ENCODE peak calls at places on chromosome 17, in nine cellular contexts. One of them, this sample, is unnamed.

GRCh38 chr17:66467766-66468165 is 165.4 kb downstream of the PRKCA start:
- DNase-seq in progenitor cell of endocrine pancreas: no peak
- DNase-seq in activated CD4-positive, CD25-positive, alpha-beta regulatory T cell treated with anti-CD3 and anti-CD28 coated beads, Interleukin-2, amount 50 U/mL, for 16 hours: no peak
- DNase-seq in A549: no peak
- DNase-seq in effector memory CD4-positive, alpha-beta T cell: no peak
- DNase-seq in GM23248: peak
- DNase-seq in ovary: no peak
- DNase-seq in PC-3: no peak
- DNase-seq in stimulated activated CD4-positive, alpha-beta T cell treated with anti-CD3 and anti-CD28 coated beads, Interleukin-1b, Interleukin-23, amount 100 ng/mL, for 4 hours: no peak
- DNase-seq in this sample: no peak

GRCh38 chr17:73646409-73647305 is 2.4 kb upstream of the SDK2 start:
- DNase-seq in progenitor cell of endocrine pancreas: no peak
- DNase-seq in activated CD4-positive, CD25-positive, alpha-beta regulatory T cell treated with anti-CD3 and anti-CD28 coated beads, Interleukin-2, amount 50 U/mL, for 16 hours: no peak
- DNase-seq in A549: peak
- DNase-seq in effector memory CD4-positive, alpha-beta T cell: no peak
- DNase-seq in GM23248: peak
- DNase-seq in ovary: no peak
- DNase-seq in PC-3: no peak
- DNase-seq in stimulated activated CD4-positive, alpha-beta T cell treated with anti-CD3 and anti-CD28 coated beads, Interleukin-1b, Interleukin-23, amount 100 ng/mL, for 4 hours: no peak
- DNase-seq in this sample: no peak

GRCh38 chr17:11625878-11626277 is 27.6 kb downstream of the DNAH9 start:
- DNase-seq in progenitor cell of endocrine pancreas: no peak
- DNase-seq in activated CD4-positive, CD25-positive, alpha-beta regulatory T cell treated with anti-CD3 and anti-CD28 coated beads, Interleukin-2, amount 50 U/mL, for 16 hours: no peak
- DNase-seq in A549: no peak
- DNase-seq in effector memory CD4-positive, alpha-beta T cell: no peak
- DNase-seq in GM23248: no peak
- DNase-seq in ovary: no peak
- DNase-seq in PC-3: no peak
- DNase-seq in stimulated activated CD4-positive, alpha-beta T cell treated with anti-CD3 and anti-CD28 coated beads, Interleukin-1b, Interleukin-23, amount 100 ng/mL, for 4 hours: no peak
- DNase-seq in this sample: no peak

GRCh38 chr17:7241783-7242716 is at the start of gene GABARAP:
- DNase-seq in progenitor cell of endocrine pancreas: peak
- DNase-seq in activated CD4-positive, CD25-positive, alpha-beta regulatory T cell treated with anti-CD3 and anti-CD28 coated beads, Interleukin-2, amount 50 U/mL, for 16 hours: peak
- DNase-seq in A549: peak
- DNase-seq in effector memory CD4-positive, alpha-beta T cell: peak
- DNase-seq in GM23248: peak
- DNase-seq in ovary: peak
- DNase-seq in PC-3: peak
- DNase-seq in stimulated activated CD4-positive, alpha-beta T cell treated with anti-CD3 and anti-CD28 coated beads, Interleukin-1b, Interleukin-23, amount 100 ng/mL, for 4 hours: peak
- DNase-seq in this sample: peak

GRCh38 chr17:16406742-16407674 is 8.4 kb upstream of the TRPV2 start:
- DNase-seq in progenitor cell of endocrine pancreas: peak
- DNase-seq in activated CD4-positive, CD25-positive, alpha-beta regulatory T cell treated with anti-CD3 and anti-CD28 coated beads, Interleukin-2, amount 50 U/mL, for 16 hours: no peak
- DNase-seq in A549: peak
- DNase-seq in effector memory CD4-positive, alpha-beta T cell: no peak
- DNase-seq in GM23248: peak
- DNase-seq in ovary: peak
- DNase-seq in PC-3: peak
- DNase-seq in stimulated activated CD4-positive, alpha-beta T cell treated with anti-CD3 and anti-CD28 coated beads, Interleukin-1b, Interleukin-23, amount 100 ng/mL, for 4 hours: no peak
- DNase-seq in this sample: no peak

GRCh38 chr17:1786708-1787107 is 24.8 kb downstream of the SERPINF1 start:
- DNase-seq in progenitor cell of endocrine pancreas: no peak
- DNase-seq in activated CD4-positive, CD25-positive, alpha-beta regulatory T cell treated with anti-CD3 and anti-CD28 coated beads, Interleukin-2, amount 50 U/mL, for 16 hours: no peak
- DNase-seq in A549: no peak
- DNase-seq in effector memory CD4-positive, alpha-beta T cell: no peak
- DNase-seq in GM23248: no peak
- DNase-seq in ovary: peak
- DNase-seq in PC-3: no peak
- DNase-seq in stimulated activated CD4-positive, alpha-beta T cell treated with anti-CD3 and anti-CD28 coated beads, Interleukin-1b, Interleukin-23, amount 100 ng/mL, for 4 hours: no peak
- DNase-seq in this sample: no peak

GRCh38 chr17:58328195-58329034 is at the start of gene TSPOAP1:
- DNase-seq in progenitor cell of endocrine pancreas: no peak
- DNase-seq in activated CD4-positive, CD25-positive, alpha-beta regulatory T cell treated with anti-CD3 and anti-CD28 coated beads, Interleukin-2, amount 50 U/mL, for 16 hours: no peak
- DNase-seq in A549: no peak
- DNase-seq in effector memory CD4-positive, alpha-beta T cell: peak
- DNase-seq in GM23248: no peak
- DNase-seq in ovary: no peak
- DNase-seq in PC-3: no peak
- DNase-seq in stimulated activated CD4-positive, alpha-beta T cell treated with anti-CD3 and anti-CD28 coated beads, Interleukin-1b, Interleukin-23, amount 100 ng/mL, for 4 hours: peak
- DNase-seq in this sample: no peak

GRCh38 chr17:37479025-37479424 is 10.7 kb upstream of the DUSP14 start:
- DNase-seq in progenitor cell of endocrine pancreas: no peak
- DNase-seq in activated CD4-positive, CD25-positive, alpha-beta regulatory T cell treated with anti-CD3 and anti-CD28 coated beads, Interleukin-2, amount 50 U/mL, for 16 hours: no peak
- DNase-seq in A549: no peak
- DNase-seq in effector memory CD4-positive, alpha-beta T cell: no peak
- DNase-seq in GM23248: no peak
- DNase-seq in ovary: no peak
- DNase-seq in PC-3: no peak
- DNase-seq in stimulated activated CD4-positive, alpha-beta T cell treated with anti-CD3 and anti-CD28 coated beads, Interleukin-1b, Interleukin-23, amount 100 ng/mL, for 4 hours: no peak
- DNase-seq in this sample: no peak

GRCh38 chr17:61495161-61495857 is 43.1 kb downstream of the TBX4 start:
- DNase-seq in progenitor cell of endocrine pancreas: no peak
- DNase-seq in activated CD4-positive, CD25-positive, alpha-beta regulatory T cell treated with anti-CD3 and anti-CD28 coated beads, Interleukin-2, amount 50 U/mL, for 16 hours: no peak
- DNase-seq in A549: no peak
- DNase-seq in effector memory CD4-positive, alpha-beta T cell: no peak
- DNase-seq in GM23248: peak
- DNase-seq in ovary: no peak
- DNase-seq in PC-3: no peak
- DNase-seq in stimulated activated CD4-positive, alpha-beta T cell treated with anti-CD3 and anti-CD28 coated beads, Interleukin-1b, Interleukin-23, amount 100 ng/mL, for 4 hours: no peak
- DNase-seq in this sample: peak

GRCh38 chr17:77502626-77503292 is 362.0 kb downstream of the SEC14L1 start:
- DNase-seq in progenitor cell of endocrine pancreas: no peak
- DNase-seq in activated CD4-positive, CD25-positive, alpha-beta regulatory T cell treated with anti-CD3 and anti-CD28 coated beads, Interleukin-2, amount 50 U/mL, for 16 hours: no peak
- DNase-seq in A549: no peak
- DNase-seq in effector memory CD4-positive, alpha-beta T cell: no peak
- DNase-seq in GM23248: no peak
- DNase-seq in ovary: no peak
- DNase-seq in PC-3: no peak
- DNase-seq in stimulated activated CD4-positive, alpha-beta T cell treated with anti-CD3 and anti-CD28 coated beads, Interleukin-1b, Interleukin-23, amount 100 ng/mL, for 4 hours: no peak
- DNase-seq in this sample: no peak

GRCh38 chr17:44204453-44204882 is 4.8 kb upstream of the ATXN7L3 start:
- DNase-seq in progenitor cell of endocrine pancreas: no peak
- DNase-seq in activated CD4-positive, CD25-positive, alpha-beta regulatory T cell treated with anti-CD3 and anti-CD28 coated beads, Interleukin-2, amount 50 U/mL, for 16 hours: no peak
- DNase-seq in A549: no peak
- DNase-seq in effector memory CD4-positive, alpha-beta T cell: no peak
- DNase-seq in GM23248: peak
- DNase-seq in ovary: peak
- DNase-seq in PC-3: peak
- DNase-seq in stimulated activated CD4-positive, alpha-beta T cell treated with anti-CD3 and anti-CD28 coated beads, Interleukin-1b, Interleukin-23, amount 100 ng/mL, for 4 hours: no peak
- DNase-seq in this sample: no peak

GRCh38 chr17:1412185-1413110 is 12.4 kb upstream of the YWHAE start:
- DNase-seq in progenitor cell of endocrine pancreas: no peak
- DNase-seq in activated CD4-positive, CD25-positive, alpha-beta regulatory T cell treated with anti-CD3 and anti-CD28 coated beads, Interleukin-2, amount 50 U/mL, for 16 hours: no peak
- DNase-seq in A549: no peak
- DNase-seq in effector memory CD4-positive, alpha-beta T cell: no peak
- DNase-seq in GM23248: no peak
- DNase-seq in ovary: no peak
- DNase-seq in PC-3: no peak
- DNase-seq in stimulated activated CD4-positive, alpha-beta T cell treated with anti-CD3 and anti-CD28 coated beads, Interleukin-1b, Interleukin-23, amount 100 ng/mL, for 4 hours: no peak
- DNase-seq in this sample: no peak

GRCh38 chr17:16425202-16425601 is 9.8 kb downstream of the TRPV2 start:
- DNase-seq in progenitor cell of endocrine pancreas: no peak
- DNase-seq in activated CD4-positive, CD25-positive, alpha-beta regulatory T cell treated with anti-CD3 and anti-CD28 coated beads, Interleukin-2, amount 50 U/mL, for 16 hours: no peak
- DNase-seq in A549: no peak
- DNase-seq in effector memory CD4-positive, alpha-beta T cell: no peak
- DNase-seq in GM23248: no peak
- DNase-seq in ovary: no peak
- DNase-seq in PC-3: no peak
- DNase-seq in stimulated activated CD4-positive, alpha-beta T cell treated with anti-CD3 and anti-CD28 coated beads, Interleukin-1b, Interleukin-23, amount 100 ng/mL, for 4 hours: no peak
- DNase-seq in this sample: no peak

GRCh38 chr17:21072623-21073278 is 29.9 kb upstream of the USP22 start:
- DNase-seq in progenitor cell of endocrine pancreas: no peak
- DNase-seq in activated CD4-positive, CD25-positive, alpha-beta regulatory T cell treated with anti-CD3 and anti-CD28 coated beads, Interleukin-2, amount 50 U/mL, for 16 hours: no peak
- DNase-seq in A549: no peak
- DNase-seq in effector memory CD4-positive, alpha-beta T cell: no peak
- DNase-seq in GM23248: no peak
- DNase-seq in ovary: no peak
- DNase-seq in PC-3: no peak
- DNase-seq in stimulated activated CD4-positive, alpha-beta T cell treated with anti-CD3 and anti-CD28 coated beads, Interleukin-1b, Interleukin-23, amount 100 ng/mL, for 4 hours: no peak
- DNase-seq in this sample: no peak

GRCh38 chr17:64264891-64265290 is 1.8 kb upstream of the TEX2 start:
- DNase-seq in progenitor cell of endocrine pancreas: no peak
- DNase-seq in activated CD4-positive, CD25-positive, alpha-beta regulatory T cell treated with anti-CD3 and anti-CD28 coated beads, Interleukin-2, amount 50 U/mL, for 16 hours: no peak
- DNase-seq in A549: no peak
- DNase-seq in effector memory CD4-positive, alpha-beta T cell: no peak
- DNase-seq in GM23248: peak
- DNase-seq in ovary: no peak
- DNase-seq in PC-3: no peak
- DNase-seq in stimulated activated CD4-positive, alpha-beta T cell treated with anti-CD3 and anti-CD28 coated beads, Interleukin-1b, Interleukin-23, amount 100 ng/mL, for 4 hours: no peak
- DNase-seq in this sample: no peak

GRCh38 chr17:72771734-72772133 is 320.8 kb downstream of the SLC39A11 start:
- DNase-seq in progenitor cell of endocrine pancreas: no peak
- DNase-seq in activated CD4-positive, CD25-positive, alpha-beta regulatory T cell treated with anti-CD3 and anti-CD28 coated beads, Interleukin-2, amount 50 U/mL, for 16 hours: no peak
- DNase-seq in A549: no peak
- DNase-seq in effector memory CD4-positive, alpha-beta T cell: no peak
- DNase-seq in GM23248: no peak
- DNase-seq in ovary: no peak
- DNase-seq in PC-3: no peak
- DNase-seq in stimulated activated CD4-positive, alpha-beta T cell treated with anti-CD3 and anti-CD28 coated beads, Interleukin-1b, Interleukin-23, amount 100 ng/mL, for 4 hours: no peak
- DNase-seq in this sample: no peak

GRCh38 chr17:71978435-71978834 is 142.4 kb upstream of the SOX9 start:
- DNase-seq in progenitor cell of endocrine pancreas: no peak
- DNase-seq in activated CD4-positive, CD25-positive, alpha-beta regulatory T cell treated with anti-CD3 and anti-CD28 coated beads, Interleukin-2, amount 50 U/mL, for 16 hours: no peak
- DNase-seq in A549: no peak
- DNase-seq in effector memory CD4-positive, alpha-beta T cell: no peak
- DNase-seq in GM23248: no peak
- DNase-seq in ovary: no peak
- DNase-seq in PC-3: no peak
- DNase-seq in stimulated activated CD4-positive, alpha-beta T cell treated with anti-CD3 and anti-CD28 coated beads, Interleukin-1b, Interleukin-23, amount 100 ng/mL, for 4 hours: no peak
- DNase-seq in this sample: no peak

GRCh38 chr17:29112780-29113295 is 67.4 kb downstream of the MYO18A start:
- DNase-seq in progenitor cell of endocrine pancreas: no peak
- DNase-seq in activated CD4-positive, CD25-positive, alpha-beta regulatory T cell treated with anti-CD3 and anti-CD28 coated beads, Interleukin-2, amount 50 U/mL, for 16 hours: no peak
- DNase-seq in A549: no peak
- DNase-seq in effector memory CD4-positive, alpha-beta T cell: no peak
- DNase-seq in GM23248: peak
- DNase-seq in ovary: no peak
- DNase-seq in PC-3: no peak
- DNase-seq in stimulated activated CD4-positive, alpha-beta T cell treated with anti-CD3 and anti-CD28 coated beads, Interleukin-1b, Interleukin-23, amount 100 ng/mL, for 4 hours: no peak
- DNase-seq in this sample: no peak

GRCh38 chr17:44734272-44734671 is 24.5 kb upstream of the ADAM11 start:
- DNase-seq in progenitor cell of endocrine pancreas: no peak
- DNase-seq in activated CD4-positive, CD25-positive, alpha-beta regulatory T cell treated with anti-CD3 and anti-CD28 coated beads, Interleukin-2, amount 50 U/mL, for 16 hours: no peak
- DNase-seq in A549: no peak
- DNase-seq in effector memory CD4-positive, alpha-beta T cell: no peak
- DNase-seq in GM23248: no peak
- DNase-seq in ovary: no peak
- DNase-seq in PC-3: no peak
- DNase-seq in stimulated activated CD4-positive, alpha-beta T cell treated with anti-CD3 and anti-CD28 coated beads, Interleukin-1b, Interleukin-23, amount 100 ng/mL, for 4 hours: no peak
- DNase-seq in this sample: no peak

GRCh38 chr17:39591958-39592954 is 15.5 kb downstream of the NEUROD2 start:
- DNase-seq in progenitor cell of endocrine pancreas: peak
- DNase-seq in activated CD4-positive, CD25-positive, alpha-beta regulatory T cell treated with anti-CD3 and anti-CD28 coated beads, Interleukin-2, amount 50 U/mL, for 16 hours: no peak
- DNase-seq in A549: peak
- DNase-seq in effector memory CD4-positive, alpha-beta T cell: no peak
- DNase-seq in GM23248: peak
- DNase-seq in ovary: no peak
- DNase-seq in PC-3: peak
- DNase-seq in stimulated activated CD4-positive, alpha-beta T cell treated with anti-CD3 and anti-CD28 coated beads, Interleukin-1b, Interleukin-23, amount 100 ng/mL, for 4 hours: no peak
- DNase-seq in this sample: peak